ENCODE peak calls at places on chromosomes 13 and 19, in five cellular contexts. Z, C, I, J and Q are unnamed samples.

GRCh38 chr13:27411393-27411792 is 13.0 kb upstream of the GTF3A start:
- DNase-seq in J (no peak), Z (no peak), I (no peak), C (no peak), Q (no peak)

GRCh38 chr13:36787181-36787580 is 31.8 kb upstream of the RFXAP start:
- DNase-seq in C (no peak), J (no peak), Z (no peak), I (no peak), Q (no peak)

GRCh38 chr13:44380404-44381165 is 7.0 kb downstream of the SERP2 start:
- DNase-seq in I (peak; percentile 48), J (no peak), Z (no peak), C (no peak), Q (no peak)

GRCh38 chr13:39035204-39035603 is 2.7 kb downstream of the PROSER1 start:
- DNase-seq in I (no peak), C (no peak), J (no peak), Z (no peak), Q (no peak)

GRCh38 chr19:42762782-42763181 is 2.7 kb downstream of the PSG8 start:
- DNase-seq in C (no peak), I (no peak), J (no peak), Z (no peak), Q (no peak)

GRCh38 chr13:43432948-43433347 is 353.8 kb downstream of the ENOX1 start:
- DNase-seq in J (no peak), Z (no peak), I (no peak), C (no peak), Q (no peak)

GRCh38 chr19:51799311-51799997 is 4.5 kb downstream of the FPR3 start:
- DNase-seq in Z (peak; percentile 89), C (peak; percentile 100), I (peak; percentile 94), J (no peak), Q (peak; percentile 95)

GRCh38 chr13:65530688-65531087 is 1699.4 kb downstream of the PCDH9 start:
- DNase-seq in I (no peak), Z (no peak), J (no peak), C (peak; percentile 13), Q (no peak)

GRCh38 chr13:24192036-24192810 is 31.7 kb downstream of the SPATA13 start:
- DNase-seq in I (no peak), C (no peak), J (no peak), Z (no peak), Q (no peak)

GRCh38 chr19:30228726-30229523 is 143.3 kb upstream of the ZNF536 start:
- DNase-seq in C (peak; percentile 14), Z (no peak), I (peak; percentile 6), J (peak; percentile 58), Q (no peak)

GRCh38 chr19:1871140-1871597 is 7.8 kb upstream of the KLF16 start:
- DNase-seq in J (no peak), Z (no peak), C (no peak), I (no peak), Q (no peak)

GRCh38 chr19:1868971-1869370 is 5.6 kb upstream of the KLF16 start:
- DNase-seq in I (no peak), C (no peak), J (no peak), Z (no peak), Q (no peak)

GRCh38 chr19:1872807-1873523 is 9.6 kb upstream of the KLF16 start:
- DNase-seq in C (no peak), I (no peak), J (no peak), Z (no peak), Q (no peak)

GRCh38 chr19:1873524-1874473 is 10.4 kb upstream of the KLF16 start:
- DNase-seq in I (no peak), Z (peak; percentile 67), J (no peak), C (no peak), Q (peak; percentile 84)

GRCh38 chr19:1871630-1872029 is 8.3 kb upstream of the KLF16 start:
- DNase-seq in C (no peak), J (no peak), Z (no peak), I (no peak), Q (no peak)
- H3K4me1 ChIP-seq in C (peaks cover 16% of the 10 kb centered on the region), J (peaks cover 2% of the 10 kb centered on the region), Z (peaks cover 51% of the 10 kb centered on the region), I (peaks cover 11% of the 10 kb centered on the region), Q (peaks cover 47% of the 10 kb centered on the region)

DNA sequence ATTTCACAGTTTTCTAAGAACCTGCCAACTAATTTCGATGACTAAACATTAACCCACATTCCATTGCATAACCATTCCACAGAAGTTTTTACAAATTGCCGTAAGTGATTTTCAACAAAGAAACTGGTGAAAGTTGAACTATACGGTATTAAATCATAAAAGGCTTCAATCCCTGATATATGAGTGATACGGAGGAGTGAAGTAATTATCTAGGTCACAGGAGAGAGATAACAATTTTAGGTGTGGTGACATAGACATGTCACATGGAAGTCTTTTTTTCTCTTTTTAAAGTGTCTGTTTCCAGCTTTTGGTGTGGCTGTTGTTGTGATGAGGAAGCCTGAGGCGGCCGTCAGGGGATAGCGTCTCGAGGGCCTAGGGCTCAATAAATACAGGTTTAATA is 29.4 kb downstream of the TBC1D4 start:
- DNase-seq in C (peak; percentile 57), J (no peak), Z (no peak), I (no peak), Q (no peak)
- H3K4me3 ChIP-seq in C (no peak overlapping the region), J (no peak overlapping the region), Z (peak overlapping the region; percentile 16), I (no peak overlapping the region), Q (no peak overlapping the region)

GRCh38 chr19:18340990-18341868 is 831 bp downstream of the PGPEP1 start:
- DNase-seq in J (peak; percentile 66), I (peak; percentile 42), C (peak; percentile 43), Z (peak; percentile 48), Q (peak; percentile 73)
- TF ChIP-seq CTCF in J (peak; percentile 4), I (no peak), C (no peak), Z (peak; percentile 7), Q (no peak)

GRCh38 chr19:41401483-41401882 is 3.9 kb downstream of the BCKDHA start:
- DNase-seq in J (no peak), I (no peak), C (no peak), Z (no peak), Q (no peak)

GRCh38 chr19:41399091-41399490 is 1.5 kb downstream of the BCKDHA start:
- DNase-seq in C (no peak), J (no peak), Z (no peak), I (no peak), Q (no peak)

GRCh38 chr19:41399525-41399924 is 1.9 kb downstream of the BCKDHA start:
- DNase-seq in C (no peak), J (no peak), I (no peak), Z (no peak), Q (no peak)

GRCh38 chr19:41403181-41403970 is 5.8 kb downstream of the BCKDHA start:
- DNase-seq in Z (no peak), J (no peak), I (no peak), C (no peak), Q (no peak)

GRCh38 chr19:41402010-41402409 is 4.4 kb downstream of the BCKDHA start:
- DNase-seq in C (no peak), Z (no peak), J (no peak), I (no peak), Q (no peak)
- H3K4me1 ChIP-seq in C (peaks cover 5% of the 10 kb centered on the region), Z (peaks cover 93% of the 10 kb centered on the region), J (peaks cover 4% of the 10 kb centered on the region), I (peaks cover 4% of the 10 kb centered on the region), Q (peaks cover 48% of the 10 kb centered on the region)

DNA sequence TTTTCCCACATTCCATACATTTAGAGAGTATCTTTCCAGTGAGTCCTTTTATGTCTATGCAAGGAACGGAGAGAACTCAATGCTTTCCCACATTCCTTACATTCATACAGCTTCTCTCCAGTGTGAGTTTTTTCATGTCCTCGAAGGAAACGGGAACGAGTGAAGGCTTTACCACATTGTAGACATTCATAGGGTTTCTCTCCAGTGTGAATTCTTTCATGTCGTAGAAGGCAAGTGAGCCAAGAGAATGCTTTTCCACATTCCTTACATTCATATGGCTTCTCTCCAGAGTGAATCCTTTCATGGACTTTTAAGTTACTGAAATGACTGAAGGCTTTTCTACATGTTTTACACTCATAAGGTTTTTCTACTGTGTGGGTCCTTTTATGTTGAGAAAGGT is 17.1 kb downstream of the ZNF823 start:
- DNase-seq in Z (no peak), C (no peak), I (no peak), J (no peak), Q (no peak)
- H3K4me3 ChIP-seq in Z (no peak overlapping the region), C (no peak overlapping the region), I (no peak overlapping the region), J (no peak overlapping the region), Q (no peak overlapping the region)

DNA sequence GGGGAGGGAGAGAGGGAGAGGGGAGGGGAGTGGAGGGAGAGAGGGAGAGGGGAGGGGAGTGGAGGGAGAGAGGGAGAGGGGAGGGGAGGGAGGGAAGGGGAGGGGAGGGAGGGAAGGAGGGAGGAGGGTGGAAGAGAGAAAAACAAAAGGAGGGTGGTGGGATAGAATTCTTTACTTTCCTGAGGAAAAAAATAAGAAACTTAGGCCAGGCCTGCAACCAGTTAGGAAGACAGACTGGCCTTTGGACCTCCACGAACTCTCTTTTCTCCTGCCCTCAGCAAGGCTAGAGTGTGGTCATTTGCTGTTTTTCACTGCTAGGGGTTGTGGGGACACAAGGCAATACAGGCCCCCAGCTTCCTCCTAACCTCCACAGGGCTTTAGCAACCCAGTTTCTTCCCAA is 4.2 kb downstream of the CCDC8 start:
- DNase-seq in Z (no peak), I (no peak), J (no peak), C (no peak), Q (no peak)
- TF ChIP-seq CTCF in Z (no peak), I (no peak), J (no peak), C (no peak), Q (no peak)

GRCh38 chr13:101242720-101243119 is 173.6 kb downstream of the NALCN start:
- DNase-seq in Z (no peak), I (peak; percentile 28), C (no peak), J (no peak), Q (no peak)
- H3K4me1 ChIP-seq in Z (no peaks in the 10 kb centered on the region), I (no peaks in the 10 kb centered on the region), C (no peaks in the 10 kb centered on the region), J (no peaks in the 10 kb centered on the region), Q (no peaks in the 10 kb centered on the region)

DNA sequence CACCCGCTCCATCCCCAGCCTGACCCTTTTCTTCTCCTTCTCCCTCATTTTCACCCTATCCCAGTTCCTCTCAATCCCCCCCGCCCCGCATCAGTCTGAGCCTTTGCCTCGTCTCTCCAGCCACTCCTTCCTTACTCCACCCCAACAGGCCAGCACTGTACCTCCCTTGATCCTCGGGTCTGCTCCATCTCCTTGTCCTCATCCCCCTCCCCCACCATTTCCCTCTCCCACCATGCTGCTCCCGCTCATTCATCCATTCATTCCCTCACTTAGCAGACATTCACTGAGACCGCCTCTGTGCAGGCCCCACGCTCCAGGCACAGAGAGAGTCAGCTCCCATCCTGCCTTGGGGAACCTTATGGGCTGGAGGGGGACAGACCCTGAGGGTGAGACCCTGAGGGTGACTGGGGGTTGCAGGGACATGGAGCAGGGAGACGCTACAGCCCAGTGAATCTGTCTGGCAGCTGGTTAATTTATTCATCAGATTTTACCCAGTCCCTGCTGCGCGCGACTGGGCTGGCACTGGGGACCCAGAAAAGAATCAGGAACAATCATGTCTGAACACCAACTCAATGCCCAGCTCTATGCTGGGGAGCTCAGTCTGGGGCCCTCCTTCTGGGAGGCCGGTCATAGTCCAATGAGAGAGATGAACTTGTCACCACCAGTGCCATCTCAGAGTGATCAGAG is 881 bp downstream of the ARHGAP33 start:
- DNase-seq in I (no peak), Z (no peak), J (no peak), C (no peak), Q (no peak)
- H3K4me3 ChIP-seq in I (peak overlapping the region; percentile 86), Z (peak overlapping the region; percentile 94), J (peak overlapping the region; percentile 73), C (peak overlapping the region; percentile 99), Q (peak overlapping the region; percentile 95)

GRCh38 chr13:80361883-80362327 is 21.0 kb upstream of the SPRY2 start:
- DNase-seq in Z (no peak), I (no peak), C (no peak), J (no peak), Q (no peak)
- TF ChIP-seq CTCF in Z (no peak), I (no peak), C (no peak), J (no peak), Q (no peak)